ENCODE peak calls at places on chromosomes 13 and 19, in eight cellular contexts. B, W, K, F, Z, X, P and T are unnamed samples.

GRCh38 chr19:5369962-5370367 is 29.4 kb upstream of the PTPRS start:
- DNase-seq in B (peak), W (peak), K (peak), F (no peak), Z (no peak), X (no peak), P (no peak), T (peak)

GRCh38 chr13:82364525-82364924 is 1517.7 kb downstream of the SLITRK1 start:
- DNase-seq in B (no peak), W (no peak), K (no peak), F (no peak), Z (no peak), X (no peak), P (no peak), T (no peak)

GRCh38 chr19:11373166-11373884 is 1.1 kb upstream of the SWSAP1 start:
- DNase-seq in B (peak), W (peak), K (no peak), F (no peak), Z (no peak), X (no peak), P (no peak), T (no peak)

GRCh38 chr13:40208517-40208916 is 457.9 kb downstream of the FOXO1 start:
- DNase-seq in B (no peak), W (no peak), K (no peak), F (no peak), Z (no peak), X (no peak), P (no peak), T (no peak)

GRCh38 chr13:35479223-35479536 is 2.7 kb upstream of the MAB21L1 start:
- DNase-seq in B (peak), W (no peak), K (no peak), F (no peak), Z (no peak), X (no peak), P (no peak), T (no peak)

GRCh38 chr19:37855098-37855497 is 51.3 kb downstream of the WDR87 start:
- DNase-seq in B (no peak), W (no peak), K (peak), F (no peak), Z (no peak), X (no peak), P (no peak), T (peak)

GRCh38 chr19:55113570-55114039 is 3.8 kb downstream of the PPP1R12C start:
- DNase-seq in B (peak), W (peak), K (no peak), F (no peak), Z (peak), X (no peak), P (peak), T (peak)

GRCh38 chr19:3420244-3420755 is 53.9 kb downstream of the NFIC start:
- DNase-seq in B (no peak), W (no peak), K (no peak), F (no peak), Z (no peak), X (no peak), P (no peak), T (no peak)

GRCh38 chr13:109859898-109860297 is 73.5 kb upstream of the IRS2 start:
- DNase-seq in B (no peak), W (no peak), K (no peak), F (no peak), Z (no peak), X (no peak), P (no peak), T (no peak)

GRCh38 chr13:28026508-28026907 is 38.0 kb upstream of the URAD start:
- DNase-seq in B (no peak), W (no peak), K (no peak), F (no peak), Z (no peak), X (no peak), P (no peak), T (no peak)

GRCh38 chr13:39159393-39159792 is 121.1 kb downstream of the NHLRC3 start:
- DNase-seq in B (no peak), W (peak), K (no peak), F (no peak), Z (no peak), X (no peak), P (no peak), T (no peak)

GRCh38 chr19:48945817-48946216 is 8.9 kb upstream of the BAX start:
- DNase-seq in B (no peak), W (no peak), K (no peak), F (no peak), Z (no peak), X (no peak), P (no peak), T (no peak)

GRCh38 chr19:13104848-13105646 is 2.4 kb upstream of the LYL1 start:
- DNase-seq in B (no peak), W (no peak), K (peak), F (no peak), Z (no peak), X (peak), P (no peak), T (no peak)

GRCh38 chr19:33453207-33453736 is 68.3 kb downstream of the PEPD start:
- DNase-seq in B (no peak), W (no peak), K (no peak), F (no peak), Z (no peak), X (no peak), P (no peak), T (no peak)

GRCh38 chr13:98182589-98182988 is 5.5 kb upstream of the RNF113B start:
- DNase-seq in B (no peak), W (no peak), K (no peak), F (no peak), Z (no peak), X (no peak), P (no peak), T (no peak)

GRCh38 chr13:80524447-80525215 is 183.7 kb upstream of the SPRY2 start:
- DNase-seq in B (no peak), W (no peak), K (no peak), F (no peak), Z (no peak), X (no peak), P (no peak), T (no peak)

GRCh38 chr19:4715529-4716221 is 8.0 kb downstream of the DPP9 start:
- DNase-seq in B (no peak), W (no peak), K (no peak), F (no peak), Z (no peak), X (no peak), P (peak), T (no peak)

GRCh38 chr19:52140077-52140710 is 456 bp upstream of the ZNF616 start:
- DNase-seq in B (no peak), W (peak), K (no peak), F (no peak), Z (no peak), X (no peak), P (no peak), T (no peak)

GRCh38 chr13:43990829-43991228 is 111.1 kb downstream of the LACC1 start:
- DNase-seq in B (no peak), W (no peak), K (no peak), F (no peak), Z (no peak), X (no peak), P (no peak), T (no peak)